ENCODE peak calls at places on chromosome 13, in four cellular contexts. One of them, this sample, is unnamed. For H3K36me3, the result is how much of the 10 kb centered on the place peaks cover.

GRCh38 chr13:98454389-98454881 is 122.5 kb downstream of the STK24 start:
- DNase-seq in H1: no peak
- DNase-seq in HepG2: peak
- DNase-seq in GM12878: no peak
- DNase-seq in this sample: no peak

GRCh38 chr13:29103036-29103800 is 283.1 kb downstream of the MTUS2 start:
- DNase-seq in H1: no peak
- DNase-seq in HepG2: no peak
- DNase-seq in GM12878: no peak
- DNase-seq in this sample: no peak

GRCh38 chr13:77377016-77377415 is 50.1 kb upstream of the MYCBP2 start:
- DNase-seq in H1: no peak
- DNase-seq in HepG2: no peak
- DNase-seq in GM12878: no peak
- DNase-seq in this sample: no peak

GRCh38 chr13:42259515-42259914 is 12.4 kb upstream of the AKAP11 start:
- DNase-seq in H1: no peak
- DNase-seq in HepG2: no peak
- DNase-seq in GM12878: no peak
- DNase-seq in this sample: no peak

GRCh38 chr13:35881360-35881759 is 249.8 kb downstream of the DCLK1 start:
- DNase-seq in H1: no peak
- DNase-seq in HepG2: no peak
- DNase-seq in GM12878: no peak
- DNase-seq in this sample: no peak

GRCh38 chr13:89486065-89486464 is 1814.9 kb downstream of the SLITRK5 start:
- DNase-seq in H1: no peak
- DNase-seq in HepG2: no peak
- DNase-seq in GM12878: no peak
- DNase-seq in this sample: no peak

GRCh38 chr13:77398825-77399620 is 72.1 kb upstream of the MYCBP2 start:
- DNase-seq in H1: no peak
- DNase-seq in HepG2: no peak
- DNase-seq in GM12878: no peak
- DNase-seq in this sample: no peak

GRCh38 chr13:60402022-60402421 is 5.0 kb downstream of the TDRD3 start:
- DNase-seq in H1: no peak
- DNase-seq in HepG2: no peak
- DNase-seq in GM12878: no peak
- DNase-seq in this sample: no peak

GRCh38 chr13:97539651-97540230 is 105.8 kb downstream of the RAP2A start:
- DNase-seq in H1: no peak
- DNase-seq in HepG2: no peak
- DNase-seq in GM12878: no peak
- DNase-seq in this sample: no peak

GRCh38 chr13:43764349-43764748 is 22.4 kb downstream of the ENOX1 start:
- DNase-seq in H1: no peak
- DNase-seq in HepG2: no peak
- DNase-seq in GM12878: no peak
- DNase-seq in this sample: no peak

GRCh38 chr13:37561031-37561430 is 37.5 kb downstream of the POSTN start:
- DNase-seq in H1: no peak
- DNase-seq in HepG2: no peak
- DNase-seq in GM12878: no peak
- DNase-seq in this sample: no peak

GRCh38 chr13:44906758-44907157 is 82.5 kb downstream of the NUFIP1 start:
- DNase-seq in H1: no peak
- DNase-seq in HepG2: no peak
- DNase-seq in GM12878: no peak
- DNase-seq in this sample: no peak

GRCh38 chr13:94351292-94352000 is 128.0 kb downstream of the DCT start:
- DNase-seq in H1: no peak
- DNase-seq in HepG2: no peak
- DNase-seq in GM12878: no peak
- DNase-seq in this sample: no peak

GRCh38 chr13:102191951-102192461 is 209.8 kb downstream of the FGF14 start:
- DNase-seq in H1: no peak
- DNase-seq in HepG2: no peak
- DNase-seq in GM12878: no peak
- DNase-seq in this sample: no peak

GRCh38 chr13:113040597-113041292 is 64.8 kb upstream of the F7 start:
- DNase-seq in H1: no peak
- DNase-seq in HepG2: no peak
- DNase-seq in GM12878: no peak
- DNase-seq in this sample: no peak

GRCh38 chr13:39524795-39525194 is 78.2 kb downstream of the LHFPL6 start:
- DNase-seq in H1: no peak
- DNase-seq in HepG2: no peak
- DNase-seq in GM12878: no peak
- DNase-seq in this sample: no peak

GRCh38 chr13:26221399-26221720 is 754 bp downstream of the RNF6 start:
- DNase-seq in H1: no peak
- DNase-seq in HepG2: no peak
- DNase-seq in GM12878: no peak
- DNase-seq in this sample: no peak

GRCh38 chr13:109272595-109273325 is 513.6 kb downstream of the IRS2 start:
- DNase-seq in H1: no peak
- DNase-seq in HepG2: no peak
- DNase-seq in GM12878: no peak
- DNase-seq in this sample: no peak

GRCh38 chr13:114112231-114112825 is 20.1 kb downstream of the RASA3 start:
- DNase-seq in H1: no peak
- DNase-seq in HepG2: no peak
- DNase-seq in GM12878: no peak
- DNase-seq in this sample: no peak

GRCh38 chr13:60431108-60431700 is 34.2 kb downstream of the TDRD3 start:
- DNase-seq in H1: no peak
- DNase-seq in HepG2: peak
- DNase-seq in GM12878: peak
- DNase-seq in this sample: peak

GRCh38 chr13:36029171-36029570 is 102.0 kb downstream of the DCLK1 start:
- DNase-seq in H1: no peak
- DNase-seq in HepG2: no peak
- DNase-seq in GM12878: no peak
- DNase-seq in this sample: no peak

GRCh38 chr13:46197299-46197975 is 14.3 kb upstream of the LRRC63 start:
- DNase-seq in H1: no peak
- DNase-seq in HepG2: no peak
- DNase-seq in GM12878: no peak
- DNase-seq in this sample: no peak

GRCh38 chr13:112781881-112782361 is 92.1 kb downstream of the ATP11A start:
- DNase-seq in H1: no peak
- DNase-seq in HepG2: no peak
- DNase-seq in GM12878: no peak
- DNase-seq in this sample: no peak

GRCh38 chr13:34618654-34619053 is 323.4 kb upstream of the NBEA start:
- DNase-seq in H1: no peak
- DNase-seq in HepG2: no peak
- DNase-seq in GM12878: no peak
- DNase-seq in this sample: no peak

GRCh38 chr13:98447881-98448641 is 128.8 kb downstream of the STK24 start:
- DNase-seq in H1: no peak
- DNase-seq in HepG2: no peak
- DNase-seq in GM12878: no peak
- DNase-seq in this sample: peak

GRCh38 chr13:106532111-106532929 is 3.1 kb downstream of the EFNB2 start:
- DNase-seq in H1: no peak
- DNase-seq in HepG2: no peak
- DNase-seq in GM12878: no peak
- DNase-seq in this sample: no peak

GRCh38 chr13:45258339-45258685 is 57.5 kb upstream of the KCTD4 start:
- DNase-seq in H1: no peak
- DNase-seq in HepG2: peak
- DNase-seq in GM12878: no peak
- DNase-seq in this sample: no peak

GRCh38 chr13:26184791-26185250 is 37.3 kb downstream of the RNF6 start:
- DNase-seq in H1: no peak
- DNase-seq in HepG2: peak
- DNase-seq in GM12878: peak
- DNase-seq in this sample: peak

GRCh38 chr13:36862002-36862706 is 43.1 kb downstream of the RFXAP start:
- DNase-seq in H1: no peak
- DNase-seq in HepG2: no peak
- DNase-seq in GM12878: no peak
- DNase-seq in this sample: no peak

GRCh38 chr13:51912091-51912490 is 50.3 kb downstream of the CCDC70 start:
- DNase-seq in H1: no peak
- DNase-seq in HepG2: no peak
- DNase-seq in GM12878: no peak
- DNase-seq in this sample: no peak

GRCh38 chr13:91346062-91346461 is 1.4 kb upstream of the MIR17HG start:
- DNase-seq in H1: no peak
- DNase-seq in HepG2: no peak
- DNase-seq in GM12878: no peak
- DNase-seq in this sample: no peak

GRCh38 chr13:41505209-41505835 is 48.0 kb downstream of the RGCC start:
- DNase-seq in H1: no peak
- DNase-seq in HepG2: no peak
- DNase-seq in GM12878: no peak
- DNase-seq in this sample: no peak

GRCh38 chr13:46894534-46894906 is 2.3 kb downstream of the HTR2A start:
- DNase-seq in H1: no peak
- DNase-seq in HepG2: no peak
- DNase-seq in GM12878: no peak
- DNase-seq in this sample: no peak

GRCh38 chr13:29733069-29733700 is 117.2 kb downstream of the UBL3 start:
- DNase-seq in H1: no peak
- DNase-seq in HepG2: no peak
- DNase-seq in GM12878: no peak
- DNase-seq in this sample: no peak

GRCh38 chr13:29594310-29594709 is 1.2 kb downstream of the SLC7A1 start:
- DNase-seq in H1: no peak
- DNase-seq in HepG2: peak
- DNase-seq in GM12878: peak
- DNase-seq in this sample: no peak

GRCh38 chr13:71751074-71751473 is 115.9 kb downstream of the DACH1 start:
- DNase-seq in H1: no peak
- DNase-seq in HepG2: no peak
- DNase-seq in GM12878: no peak
- DNase-seq in this sample: no peak
- TF ChIP-seq SUZ12 in H1: no peak
- TF ChIP-seq SUZ12 in HepG2: no peak
- TF ChIP-seq SUZ12 in GM12878: no peak
- TF ChIP-seq SUZ12 in this sample: no peak

GRCh38 chr13:110904748-110905147 is 10.1 kb downstream of the ANKRD10 start:
- DNase-seq in H1: no peak
- DNase-seq in HepG2: no peak
- DNase-seq in GM12878: no peak
- DNase-seq in this sample: no peak
- H3K36me3 ChIP-seq in H1: half or more
- H3K36me3 ChIP-seq in HepG2: half or more
- H3K36me3 ChIP-seq in GM12878: under half
- H3K36me3 ChIP-seq in this sample: half or more

GRCh38 chr13:110819203-110820014 is 95.5 kb downstream of the ANKRD10 start:
- DNase-seq in H1: peak
- DNase-seq in HepG2: peak
- DNase-seq in GM12878: peak
- DNase-seq in this sample: peak
- TF ChIP-seq SUZ12 in H1: no peak
- TF ChIP-seq SUZ12 in HepG2: no peak
- TF ChIP-seq SUZ12 in GM12878: no peak
- TF ChIP-seq SUZ12 in this sample: no peak

DNA sequence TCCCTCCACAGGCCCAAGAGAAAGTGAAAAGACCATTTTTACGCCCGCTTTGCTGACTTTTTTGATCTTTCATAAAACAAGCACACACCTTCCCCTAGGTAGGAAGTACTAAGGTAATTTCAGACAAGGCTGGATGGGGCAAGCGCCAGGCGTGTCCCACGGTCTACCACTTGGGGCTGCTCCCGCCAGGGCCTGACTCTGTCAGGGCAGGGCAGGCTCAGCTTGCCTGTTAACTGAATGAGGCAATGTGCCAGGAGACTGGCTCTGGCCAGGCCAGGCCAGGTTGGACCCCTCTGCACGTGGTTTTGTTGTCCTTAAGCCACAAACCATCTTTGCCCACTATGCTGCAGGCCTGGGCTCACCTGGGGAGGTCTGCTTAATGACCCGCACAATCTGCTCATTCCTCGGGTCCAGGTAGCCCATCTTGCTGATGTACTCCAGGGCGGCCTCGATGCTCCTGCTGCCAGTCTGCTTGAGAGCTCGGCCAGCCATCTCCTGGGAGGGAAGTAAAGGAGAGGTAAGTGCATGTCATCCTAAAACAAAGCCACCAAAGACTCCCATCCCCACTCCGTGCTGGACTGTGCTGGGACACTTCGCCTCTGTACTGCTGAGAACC is 70.4 kb downstream of the LATS2 start:
- DNase-seq in H1: no peak
- DNase-seq in HepG2: no peak
- DNase-seq in GM12878: no peak
- DNase-seq in this sample: no peak
- H3K36me3 ChIP-seq in H1: under half
- H3K36me3 ChIP-seq in HepG2: half or more
- H3K36me3 ChIP-seq in GM12878: under half
- H3K36me3 ChIP-seq in this sample: half or more

DNA sequence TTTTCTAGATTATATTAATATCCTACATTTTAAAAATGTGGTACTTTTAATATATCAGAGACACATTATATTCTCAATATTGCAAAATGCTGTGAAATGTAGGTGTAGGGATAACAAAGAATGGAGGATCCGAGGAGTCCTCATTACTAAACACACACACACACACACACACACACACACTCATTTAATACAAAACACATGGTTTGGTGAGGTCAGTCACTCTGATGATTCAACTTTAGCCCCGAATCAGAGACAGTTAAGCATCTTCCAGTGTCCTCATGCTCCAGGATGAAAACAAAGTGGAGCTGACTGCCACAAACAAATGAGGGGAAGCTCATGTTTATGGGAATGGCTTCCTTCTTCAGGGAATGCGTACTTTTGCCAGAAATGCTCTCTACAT is 147.5 kb downstream of the CYSLTR2 start:
- DNase-seq in H1: no peak
- DNase-seq in HepG2: no peak
- DNase-seq in GM12878: no peak
- DNase-seq in this sample: no peak
- TF ChIP-seq SUZ12 in H1: no peak
- TF ChIP-seq SUZ12 in HepG2: no peak
- TF ChIP-seq SUZ12 in GM12878: no peak
- TF ChIP-seq SUZ12 in this sample: no peak

GRCh38 chr13:99545979-99546378 is 44.7 kb downstream of the TM9SF2 start:
- DNase-seq in H1: no peak
- DNase-seq in HepG2: no peak
- DNase-seq in GM12878: no peak
- DNase-seq in this sample: no peak
- H3K36me3 ChIP-seq in H1: under half
- H3K36me3 ChIP-seq in HepG2: half or more
- H3K36me3 ChIP-seq in GM12878: under half
- H3K36me3 ChIP-seq in this sample: half or more

GRCh38 chr13:73985789-73986188 is 148.4 kb downstream of the KLF12 start:
- DNase-seq in H1: no peak
- DNase-seq in HepG2: no peak
- DNase-seq in GM12878: no peak
- DNase-seq in this sample: no peak
- TF ChIP-seq SUZ12 in H1: no peak
- TF ChIP-seq SUZ12 in HepG2: no peak
- TF ChIP-seq SUZ12 in GM12878: no peak
- TF ChIP-seq SUZ12 in this sample: no peak

This sample was measured in NT2/D1.